ENCODE peak calls at places on chromosome 15, in five cellular contexts. One of them, this sample, is unnamed.

GRCh38 chr15:101022306-101022705 is 103.1 kb downstream of the LRRK1 start:
- DNase-seq in CD8-positive, alpha-beta T cell: no peak
- DNase-seq in fibroblast of lung: no peak
- DNase-seq in HCT116: no peak
- DNase-seq in OCI-LY7: no peak
- DNase-seq in this sample: no peak

GRCh38 chr15:96046620-96047240 is 283.8 kb upstream of the NR2F2 start:
- DNase-seq in CD8-positive, alpha-beta T cell: no peak
- DNase-seq in fibroblast of lung: no peak
- DNase-seq in HCT116: no peak
- DNase-seq in OCI-LY7: no peak
- DNase-seq in this sample: no peak

GRCh38 chr15:92655178-92655995 is at the start of gene FAM174B:
- DNase-seq in CD8-positive, alpha-beta T cell: peak; percentile 16
- DNase-seq in fibroblast of lung: peak; percentile 20
- DNase-seq in HCT116: no peak
- DNase-seq in OCI-LY7: no peak
- DNase-seq in this sample: peak; percentile 74

GRCh38 chr15:71183063-71183462 is 67.8 kb downstream of the THSD4 start:
- DNase-seq in CD8-positive, alpha-beta T cell: no peak
- DNase-seq in fibroblast of lung: no peak
- DNase-seq in HCT116: no peak
- DNase-seq in OCI-LY7: no peak
- DNase-seq in this sample: no peak

GRCh38 chr15:52511084-52511483 is 17.6 kb downstream of the MYO5A start:
- DNase-seq in CD8-positive, alpha-beta T cell: no peak
- DNase-seq in fibroblast of lung: no peak
- DNase-seq in HCT116: no peak
- DNase-seq in OCI-LY7: no peak
- DNase-seq in this sample: no peak

GRCh38 chr15:73852507-73852906 is 20.9 kb upstream of the TBC1D21 start:
- DNase-seq in CD8-positive, alpha-beta T cell: no peak
- DNase-seq in fibroblast of lung: no peak
- DNase-seq in HCT116: no peak
- DNase-seq in OCI-LY7: no peak
- DNase-seq in this sample: no peak

GRCh38 chr15:29840928-29841327 is 18.7 kb upstream of the TJP1 start:
- DNase-seq in CD8-positive, alpha-beta T cell: no peak
- DNase-seq in fibroblast of lung: no peak
- DNase-seq in HCT116: no peak
- DNase-seq in OCI-LY7: no peak
- DNase-seq in this sample: no peak

GRCh38 chr15:56723787-56724186 is 9.5 kb downstream of the ZNF280D start:
- DNase-seq in CD8-positive, alpha-beta T cell: no peak
- DNase-seq in fibroblast of lung: no peak
- DNase-seq in HCT116: no peak
- DNase-seq in OCI-LY7: no peak
- DNase-seq in this sample: no peak

GRCh38 chr15:90221251-90221900 is 12.4 kb downstream of the CIB1 start:
- DNase-seq in CD8-positive, alpha-beta T cell: no peak
- DNase-seq in fibroblast of lung: peak; percentile 92
- DNase-seq in HCT116: no peak
- DNase-seq in OCI-LY7: peak; percentile 52
- DNase-seq in this sample: peak; percentile 77

GRCh38 chr15:50247819-50248650 is 17.5 kb downstream of the HDC start:
- DNase-seq in CD8-positive, alpha-beta T cell: no peak
- DNase-seq in fibroblast of lung: no peak
- DNase-seq in HCT116: no peak
- DNase-seq in OCI-LY7: no peak
- DNase-seq in this sample: peak; percentile 12

GRCh38 chr15:73397461-73397860 is 28.7 kb upstream of the HCN4 start:
- DNase-seq in CD8-positive, alpha-beta T cell: no peak
- DNase-seq in fibroblast of lung: no peak
- DNase-seq in HCT116: no peak
- DNase-seq in OCI-LY7: no peak
- DNase-seq in this sample: no peak

GRCh38 chr15:74723754-74724334 is 1.5 kb downstream of the CYP1A1 start:
- DNase-seq in CD8-positive, alpha-beta T cell: no peak
- DNase-seq in fibroblast of lung: peak; percentile 62
- DNase-seq in HCT116: peak; percentile 77
- DNase-seq in OCI-LY7: peak; percentile 54
- DNase-seq in this sample: no peak

GRCh38 chr15:37995461-37996347 is 61.3 kb downstream of the TMCO5A start:
- DNase-seq in CD8-positive, alpha-beta T cell: no peak
- DNase-seq in fibroblast of lung: peak; percentile 84
- DNase-seq in HCT116: peak; percentile 45
- DNase-seq in OCI-LY7: peak; percentile 76
- DNase-seq in this sample: peak; percentile 16

GRCh38 chr15:59892995-59893394 is 111.1 kb upstream of the FOXB1 start:
- DNase-seq in CD8-positive, alpha-beta T cell: no peak
- DNase-seq in fibroblast of lung: no peak
- DNase-seq in HCT116: no peak
- DNase-seq in OCI-LY7: no peak
- DNase-seq in this sample: no peak

GRCh38 chr15:68791431-68792283 is 29.0 kb downstream of the ANP32A start:
- DNase-seq in CD8-positive, alpha-beta T cell: peak; percentile 62
- DNase-seq in fibroblast of lung: no peak
- DNase-seq in HCT116: no peak
- DNase-seq in OCI-LY7: peak; percentile 40
- DNase-seq in this sample: no peak

GRCh38 chr15:83850846-83851245 is 196.9 kb downstream of the ADAMTSL3 start:
- DNase-seq in CD8-positive, alpha-beta T cell: no peak
- DNase-seq in fibroblast of lung: no peak
- DNase-seq in HCT116: no peak
- DNase-seq in OCI-LY7: no peak
- DNase-seq in this sample: no peak

GRCh38 chr15:73075151-73075859 is 23.0 kb downstream of the NEO1 start:
- DNase-seq in CD8-positive, alpha-beta T cell: no peak
- DNase-seq in fibroblast of lung: no peak
- DNase-seq in HCT116: no peak
- DNase-seq in OCI-LY7: no peak
- DNase-seq in this sample: no peak

GRCh38 chr15:48330045-48330840 is 986 bp upstream of the DUT start:
- DNase-seq in CD8-positive, alpha-beta T cell: no peak
- DNase-seq in fibroblast of lung: peak; percentile 19
- DNase-seq in HCT116: no peak
- DNase-seq in OCI-LY7: no peak
- DNase-seq in this sample: no peak

GRCh38 chr15:70792171-70792573 is 28.8 kb upstream of the UACA start:
- DNase-seq in CD8-positive, alpha-beta T cell: no peak
- DNase-seq in fibroblast of lung: no peak
- DNase-seq in HCT116: peak; percentile 47
- DNase-seq in OCI-LY7: no peak
- DNase-seq in this sample: no peak

GRCh38 chr15:69090197-69090948 is 70.1 kb upstream of the GLCE start:
- DNase-seq in CD8-positive, alpha-beta T cell: no peak
- DNase-seq in fibroblast of lung: peak; percentile 58
- DNase-seq in HCT116: no peak
- DNase-seq in OCI-LY7: no peak
- DNase-seq in this sample: no peak

GRCh38 chr15:68843425-68844311 is 23.0 kb upstream of the ANP32A start:
- DNase-seq in CD8-positive, alpha-beta T cell: peak; percentile 29
- DNase-seq in fibroblast of lung: peak; percentile 27
- DNase-seq in HCT116: no peak
- DNase-seq in OCI-LY7: peak; percentile 85
- DNase-seq in this sample: no peak

GRCh38 chr15:34855893-34856292 is 60.5 kb upstream of the ACTC1 start:
- DNase-seq in CD8-positive, alpha-beta T cell: no peak
- DNase-seq in fibroblast of lung: no peak
- DNase-seq in HCT116: no peak
- DNase-seq in OCI-LY7: no peak
- DNase-seq in this sample: no peak

GRCh38 chr15:82132742-82133141 is 86.9 kb upstream of the MEX3B start:
- DNase-seq in CD8-positive, alpha-beta T cell: no peak
- DNase-seq in fibroblast of lung: peak; percentile 78
- DNase-seq in HCT116: no peak
- DNase-seq in OCI-LY7: no peak
- DNase-seq in this sample: no peak

GRCh38 chr15:90228960-90229359 is 4.8 kb downstream of the CIB1 start:
- DNase-seq in CD8-positive, alpha-beta T cell: no peak
- DNase-seq in fibroblast of lung: no peak
- DNase-seq in HCT116: no peak
- DNase-seq in OCI-LY7: no peak
- DNase-seq in this sample: no peak

GRCh38 chr15:52699457-52699856 is 20.3 kb upstream of the ATOSA start:
- DNase-seq in CD8-positive, alpha-beta T cell: no peak
- DNase-seq in fibroblast of lung: no peak
- DNase-seq in HCT116: no peak
- DNase-seq in OCI-LY7: no peak
- DNase-seq in this sample: peak; percentile 1

DNA sequence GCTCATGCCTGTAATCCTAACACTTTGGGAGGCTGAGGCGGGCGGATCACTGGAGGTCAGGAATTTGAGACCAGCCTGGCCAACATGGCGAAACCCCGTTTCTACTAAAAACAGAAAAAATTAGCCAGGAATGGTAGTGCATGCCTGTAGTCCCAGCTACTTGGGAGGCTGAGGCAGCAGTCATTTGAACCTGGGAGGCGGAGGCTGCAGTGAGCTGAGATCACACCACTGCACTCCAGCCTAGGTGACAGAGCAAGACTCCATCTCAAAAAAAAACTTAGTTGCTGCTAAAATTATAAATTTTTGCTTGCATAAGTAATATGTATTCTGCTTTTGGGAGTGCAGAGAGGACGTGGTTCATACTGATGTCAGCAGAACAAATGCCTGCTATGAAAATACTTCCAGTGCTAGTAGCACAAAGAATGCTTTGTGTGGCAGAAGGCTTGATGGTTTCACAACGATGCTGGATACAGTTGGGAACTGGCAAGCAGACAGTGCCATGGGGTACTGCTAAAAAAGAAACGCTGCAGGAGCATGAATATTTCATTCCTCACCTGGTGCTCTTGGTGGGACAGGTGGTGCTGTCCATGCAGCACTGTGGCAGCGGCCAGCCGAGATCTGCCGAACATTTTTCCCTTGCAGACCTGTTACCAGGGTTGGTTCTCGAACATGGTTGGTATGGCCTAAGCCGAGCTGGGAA is 31.1 kb downstream of the FBXL22 start:
- DNase-seq in CD8-positive, alpha-beta T cell: no peak
- DNase-seq in fibroblast of lung: no peak
- DNase-seq in HCT116: no peak
- DNase-seq in OCI-LY7: no peak
- DNase-seq in this sample: no peak
- H3K4me1 ChIP-seq in CD8-positive, alpha-beta T cell: no peaks in the 10 kb centered on the region
- H3K4me1 ChIP-seq in fibroblast of lung: no peaks in the 10 kb centered on the region
- H3K4me1 ChIP-seq in HCT116: no peaks in the 10 kb centered on the region
- H3K4me1 ChIP-seq in OCI-LY7: peaks cover 12% of the 10 kb centered on the region
- H3K4me1 ChIP-seq in this sample: no peaks in the 10 kb centered on the region

DNA sequence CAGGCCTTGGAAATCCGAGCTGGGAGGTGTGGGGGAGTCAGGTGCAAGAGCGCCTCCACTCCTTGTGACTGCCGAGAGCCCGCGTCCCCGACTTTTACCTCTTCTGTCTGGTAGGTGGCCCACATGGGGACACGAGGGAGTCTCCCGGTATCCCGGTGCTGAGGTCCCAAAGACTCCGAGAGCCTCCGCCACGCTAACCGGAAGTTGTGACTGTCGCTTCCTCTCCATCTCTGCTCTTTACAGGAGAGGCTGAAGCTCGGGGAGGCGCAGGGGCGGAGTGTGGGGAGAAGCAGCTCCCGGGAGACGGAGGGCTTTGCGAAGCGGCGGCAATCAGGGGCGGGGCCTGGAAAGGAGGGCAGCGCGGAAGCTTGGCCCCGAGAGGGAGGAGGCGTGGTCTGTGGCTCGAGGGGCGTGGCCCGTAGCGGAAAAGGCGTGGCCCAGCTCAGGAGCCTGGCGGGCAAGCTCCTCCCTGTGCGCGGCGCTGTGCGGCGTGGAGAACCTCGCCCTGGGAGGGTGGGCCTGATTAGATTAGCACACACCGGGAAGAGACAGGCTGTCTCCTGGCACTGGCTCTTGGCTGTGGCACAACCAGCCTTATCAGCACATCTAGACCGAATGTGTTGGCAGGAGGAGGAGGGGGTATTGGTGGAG is 143.9 kb downstream of the GABRB3 start:
- DNase-seq in CD8-positive, alpha-beta T cell: no peak
- DNase-seq in fibroblast of lung: peak; percentile 73
- DNase-seq in HCT116: no peak
- DNase-seq in OCI-LY7: peak; percentile 87
- DNase-seq in this sample: peak; percentile 71
- H3K9me3 ChIP-seq in CD8-positive, alpha-beta T cell: no peaks in the 10 kb centered on the region
- H3K9me3 ChIP-seq in fibroblast of lung: no peaks in the 10 kb centered on the region
- H3K9me3 ChIP-seq in HCT116: peaks cover 19% of the 10 kb centered on the region
- H3K9me3 ChIP-seq in OCI-LY7: no peaks in the 10 kb centered on the region
- H3K9me3 ChIP-seq in this sample: no peaks in the 10 kb centered on the region

GRCh38 chr15:65099336-65099735 is 15.7 kb downstream of the UBAP1L start:
- DNase-seq in CD8-positive, alpha-beta T cell: no peak
- DNase-seq in fibroblast of lung: no peak
- DNase-seq in HCT116: no peak
- DNase-seq in OCI-LY7: no peak
- DNase-seq in this sample: no peak

GRCh38 chr15:65101891-65102708 is 12.9 kb downstream of the UBAP1L start:
- DNase-seq in CD8-positive, alpha-beta T cell: no peak
- DNase-seq in fibroblast of lung: no peak
- DNase-seq in HCT116: no peak
- DNase-seq in OCI-LY7: no peak
- DNase-seq in this sample: no peak

GRCh38 chr15:65100427-65100826 is 14.6 kb downstream of the UBAP1L start:
- DNase-seq in CD8-positive, alpha-beta T cell: no peak
- DNase-seq in fibroblast of lung: no peak
- DNase-seq in HCT116: no peak
- DNase-seq in OCI-LY7: no peak
- DNase-seq in this sample: no peak

GRCh38 chr15:65102912-65103311 is 12.1 kb downstream of the UBAP1L start:
- DNase-seq in CD8-positive, alpha-beta T cell: no peak
- DNase-seq in fibroblast of lung: no peak
- DNase-seq in HCT116: no peak
- DNase-seq in OCI-LY7: no peak
- DNase-seq in this sample: no peak

GRCh38 chr15:65101418-65101890 is 13.5 kb downstream of the UBAP1L start:
- DNase-seq in CD8-positive, alpha-beta T cell: peak; percentile 56
- DNase-seq in fibroblast of lung: peak; percentile 83
- DNase-seq in HCT116: peak; percentile 22
- DNase-seq in OCI-LY7: peak; percentile 49
- DNase-seq in this sample: peak; percentile 70
- TF ChIP-seq CTCF in CD8-positive, alpha-beta T cell: peak; percentile 19
- TF ChIP-seq CTCF in fibroblast of lung: peak; percentile 93
- TF ChIP-seq CTCF in HCT116: peak; percentile 69
- TF ChIP-seq CTCF in OCI-LY7: peak; percentile 91
- TF ChIP-seq CTCF in this sample: peak; percentile 74

DNA sequence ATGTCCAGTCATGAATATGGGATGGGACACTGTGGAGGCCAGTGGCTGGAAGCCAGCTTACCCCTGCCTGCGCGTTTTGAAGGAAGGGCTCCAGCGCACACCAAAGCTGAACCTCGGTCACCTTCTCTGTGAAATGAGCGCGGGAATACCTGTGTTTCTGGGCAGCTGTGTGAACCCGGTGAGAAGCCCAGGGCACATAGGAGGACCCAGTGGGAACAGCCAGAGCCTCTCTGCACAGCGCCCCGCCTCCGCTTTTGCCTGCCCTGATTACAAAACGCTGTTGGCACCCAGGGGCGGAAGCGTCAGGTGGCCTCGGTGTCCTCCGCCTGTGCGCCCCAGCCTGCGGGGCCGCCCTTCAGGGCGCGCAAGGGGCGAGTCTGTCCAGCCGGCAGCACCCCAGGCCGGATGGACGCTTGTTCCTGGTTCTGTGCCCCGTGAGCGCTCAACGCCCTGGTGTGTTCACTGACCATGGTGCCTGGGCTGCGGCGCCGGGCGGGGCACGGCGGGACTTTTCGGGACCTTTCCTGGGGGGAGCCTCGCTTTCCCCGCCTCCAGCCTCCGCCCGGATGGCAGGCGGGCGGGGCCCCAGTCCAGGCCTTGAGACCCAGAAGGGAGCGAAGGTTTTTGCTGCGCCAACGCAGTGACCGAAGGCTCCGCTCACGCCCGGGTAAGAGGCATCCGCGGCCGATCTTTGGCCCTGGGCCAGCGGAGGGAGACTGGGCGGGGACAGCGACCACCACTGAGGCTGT is at the start of gene SQOR:
- DNase-seq in CD8-positive, alpha-beta T cell: peak; percentile 59
- DNase-seq in fibroblast of lung: peak; percentile 51
- DNase-seq in HCT116: peak; percentile 73
- DNase-seq in OCI-LY7: no peak
- DNase-seq in this sample: peak; percentile 95
- H3K4me1 ChIP-seq in CD8-positive, alpha-beta T cell: peaks cover 34% of the 10 kb centered on the region
- H3K4me1 ChIP-seq in fibroblast of lung: peaks cover 24% of the 10 kb centered on the region
- H3K4me1 ChIP-seq in HCT116: peaks cover 37% of the 10 kb centered on the region
- H3K4me1 ChIP-seq in OCI-LY7: peaks cover 15% of the 10 kb centered on the region
- H3K4me1 ChIP-seq in this sample: peaks cover 40% of the 10 kb centered on the region

This sample was measured in thyroid gland.